ENCODE peak calls at places on chromosomes 12 and 14, in nine cellular contexts. One of them, this sample, is unnamed.
A peak's percentile ranks its signal among the peaks of the same experiment; 100 is the strongest.

GRCh38 chr12:90062799-90063198 is 354.2 kb upstream of the ATP2B1 start:
- DNase-seq in right lobe of liver: no peak
- DNase-seq in GM23338: peak; percentile 37
- DNase-seq in thoracic aorta: no peak
- DNase-seq in osteoblast: no peak
- DNase-seq in mesenchymal stem cell: no peak
- DNase-seq in CD4-positive, alpha-beta memory T cell: no peak
- DNase-seq in aorta: no peak
- DNase-seq in heart right ventricle: no peak
- DNase-seq in this sample: no peak

GRCh38 chr14:72177246-72177645 is 245.0 kb downstream of the RGS6 start:
- DNase-seq in right lobe of liver: no peak
- DNase-seq in GM23338: no peak
- DNase-seq in thoracic aorta: no peak
- DNase-seq in osteoblast: no peak
- DNase-seq in mesenchymal stem cell: no peak
- DNase-seq in CD4-positive, alpha-beta memory T cell: no peak
- DNase-seq in aorta: no peak
- DNase-seq in heart right ventricle: peak; percentile 61
- DNase-seq in this sample: no peak

GRCh38 chr12:1836241-1836803 is 16.0 kb downstream of the LRTM2 start:
- DNase-seq in right lobe of liver: no peak
- DNase-seq in GM23338: no peak
- DNase-seq in thoracic aorta: no peak
- DNase-seq in osteoblast: peak; percentile 63
- DNase-seq in mesenchymal stem cell: no peak
- DNase-seq in CD4-positive, alpha-beta memory T cell: no peak
- DNase-seq in aorta: peak; percentile 41
- DNase-seq in heart right ventricle: no peak
- DNase-seq in this sample: peak; percentile 0

GRCh38 chr14:36656769-36657408 is 4.8 kb upstream of the PAX9 start:
- DNase-seq in right lobe of liver: no peak
- DNase-seq in GM23338: peak; percentile 61
- DNase-seq in thoracic aorta: no peak
- DNase-seq in osteoblast: peak; percentile 73
- DNase-seq in mesenchymal stem cell: peak; percentile 16
- DNase-seq in CD4-positive, alpha-beta memory T cell: no peak
- DNase-seq in aorta: no peak
- DNase-seq in heart right ventricle: no peak
- DNase-seq in this sample: no peak

GRCh38 chr12:132754555-132754954 is 7.1 kb downstream of the ANKLE2 start:
- DNase-seq in right lobe of liver: no peak
- DNase-seq in GM23338: peak; percentile 29
- DNase-seq in thoracic aorta: no peak
- DNase-seq in osteoblast: no peak
- DNase-seq in mesenchymal stem cell: no peak
- DNase-seq in CD4-positive, alpha-beta memory T cell: no peak
- DNase-seq in aorta: peak; percentile 15
- DNase-seq in heart right ventricle: no peak
- DNase-seq in this sample: no peak

GRCh38 chr12:43692064-43692463 is 66.5 kb downstream of the PUS7L start:
- DNase-seq in right lobe of liver: no peak
- DNase-seq in GM23338: no peak
- DNase-seq in thoracic aorta: no peak
- DNase-seq in osteoblast: no peak
- DNase-seq in mesenchymal stem cell: peak; percentile 71
- DNase-seq in CD4-positive, alpha-beta memory T cell: no peak
- DNase-seq in aorta: no peak
- DNase-seq in heart right ventricle: no peak
- DNase-seq in this sample: no peak

GRCh38 chr12:88644946-88645702 is 64.9 kb upstream of the KITLG start:
- DNase-seq in right lobe of liver: no peak
- DNase-seq in GM23338: no peak
- DNase-seq in thoracic aorta: no peak
- DNase-seq in osteoblast: no peak
- DNase-seq in mesenchymal stem cell: no peak
- DNase-seq in CD4-positive, alpha-beta memory T cell: no peak
- DNase-seq in aorta: no peak
- DNase-seq in heart right ventricle: no peak
- DNase-seq in this sample: no peak

GRCh38 chr12:51496907-51497306 is 72.3 kb downstream of the SLC4A8 start:
- DNase-seq in right lobe of liver: no peak
- DNase-seq in GM23338: no peak
- DNase-seq in thoracic aorta: no peak
- DNase-seq in osteoblast: peak; percentile 22
- DNase-seq in mesenchymal stem cell: no peak
- DNase-seq in CD4-positive, alpha-beta memory T cell: no peak
- DNase-seq in aorta: no peak
- DNase-seq in heart right ventricle: no peak
- DNase-seq in this sample: no peak

GRCh38 chr12:115384391-115384790 is 700.4 kb upstream of the TBX3 start:
- DNase-seq in right lobe of liver: no peak
- DNase-seq in GM23338: no peak
- DNase-seq in thoracic aorta: no peak
- DNase-seq in osteoblast: no peak
- DNase-seq in mesenchymal stem cell: no peak
- DNase-seq in CD4-positive, alpha-beta memory T cell: no peak
- DNase-seq in aorta: no peak
- DNase-seq in heart right ventricle: no peak
- DNase-seq in this sample: no peak

GRCh38 chr12:115437061-115437567 is 753.1 kb upstream of the TBX3 start:
- DNase-seq in right lobe of liver: no peak
- DNase-seq in GM23338: peak; percentile 2
- DNase-seq in thoracic aorta: no peak
- DNase-seq in osteoblast: no peak
- DNase-seq in mesenchymal stem cell: no peak
- DNase-seq in CD4-positive, alpha-beta memory T cell: no peak
- DNase-seq in aorta: no peak
- DNase-seq in heart right ventricle: peak; percentile 79
- DNase-seq in this sample: no peak

GRCh38 chr14:105060751-105061427 is 4.3 kb downstream of the GPR132 start:
- DNase-seq in right lobe of liver: peak; percentile 47
- DNase-seq in GM23338: no peak
- DNase-seq in thoracic aorta: no peak
- DNase-seq in osteoblast: peak; percentile 83
- DNase-seq in mesenchymal stem cell: no peak
- DNase-seq in CD4-positive, alpha-beta memory T cell: peak; percentile 32
- DNase-seq in aorta: peak; percentile 77
- DNase-seq in heart right ventricle: peak; percentile 17
- DNase-seq in this sample: peak; percentile 77

GRCh38 chr14:57314690-57315089 is 45.9 kb downstream of the AP5M1 start:
- DNase-seq in right lobe of liver: no peak
- DNase-seq in GM23338: no peak
- DNase-seq in thoracic aorta: no peak
- DNase-seq in osteoblast: no peak
- DNase-seq in mesenchymal stem cell: no peak
- DNase-seq in CD4-positive, alpha-beta memory T cell: no peak
- DNase-seq in aorta: no peak
- DNase-seq in heart right ventricle: no peak
- DNase-seq in this sample: no peak

GRCh38 chr12:111687255-111687654 is 1.4 kb downstream of the ACAD10 start:
- DNase-seq in right lobe of liver: no peak
- DNase-seq in GM23338: peak; percentile 28
- DNase-seq in thoracic aorta: no peak
- DNase-seq in osteoblast: no peak
- DNase-seq in mesenchymal stem cell: no peak
- DNase-seq in CD4-positive, alpha-beta memory T cell: no peak
- DNase-seq in aorta: no peak
- DNase-seq in heart right ventricle: no peak
- DNase-seq in this sample: no peak

GRCh38 chr12:105083551-105084105 is 630 bp downstream of the ALDH1L2 start:
- DNase-seq in right lobe of liver: no peak
- DNase-seq in GM23338: peak; percentile 37
- DNase-seq in thoracic aorta: peak; percentile 24
- DNase-seq in osteoblast: peak; percentile 80
- DNase-seq in mesenchymal stem cell: peak; percentile 84
- DNase-seq in CD4-positive, alpha-beta memory T cell: no peak
- DNase-seq in aorta: peak; percentile 82
- DNase-seq in heart right ventricle: peak; percentile 32
- DNase-seq in this sample: peak; percentile 75

GRCh38 chr14:29548948-29549370 is 378.7 kb downstream of the PRKD1 start:
- DNase-seq in right lobe of liver: no peak
- DNase-seq in GM23338: peak; percentile 76
- DNase-seq in thoracic aorta: no peak
- DNase-seq in osteoblast: peak; percentile 36
- DNase-seq in mesenchymal stem cell: peak; percentile 77
- DNase-seq in CD4-positive, alpha-beta memory T cell: no peak
- DNase-seq in aorta: no peak
- DNase-seq in heart right ventricle: peak; percentile 15
- DNase-seq in this sample: no peak

GRCh38 chr12:107684990-107685359 is 624 bp upstream of the PWP1 start:
- DNase-seq in right lobe of liver: peak; percentile 64
- DNase-seq in GM23338: peak; percentile 81
- DNase-seq in thoracic aorta: no peak
- DNase-seq in osteoblast: no peak
- DNase-seq in mesenchymal stem cell: peak; percentile 31
- DNase-seq in CD4-positive, alpha-beta memory T cell: peak; percentile 11
- DNase-seq in aorta: no peak
- DNase-seq in heart right ventricle: no peak
- DNase-seq in this sample: no peak

GRCh38 chr14:94461526-94462218 is 9.1 kb upstream of the SERPINA11 start:
- DNase-seq in right lobe of liver: no peak
- DNase-seq in GM23338: no peak
- DNase-seq in thoracic aorta: no peak
- DNase-seq in osteoblast: no peak
- DNase-seq in mesenchymal stem cell: no peak
- DNase-seq in CD4-positive, alpha-beta memory T cell: no peak
- DNase-seq in aorta: no peak
- DNase-seq in heart right ventricle: no peak
- DNase-seq in this sample: no peak

GRCh38 chr12:130301577-130301976 is 36.1 kb upstream of the PIWIL1 start:
- DNase-seq in right lobe of liver: no peak
- DNase-seq in GM23338: no peak
- DNase-seq in thoracic aorta: no peak
- DNase-seq in osteoblast: no peak
- DNase-seq in mesenchymal stem cell: no peak
- DNase-seq in CD4-positive, alpha-beta memory T cell: no peak
- DNase-seq in aorta: no peak
- DNase-seq in heart right ventricle: no peak
- DNase-seq in this sample: no peak

GRCh38 chr14:61365667-61366194 is 44.4 kb downstream of the PRKCH start:
- DNase-seq in right lobe of liver: no peak
- DNase-seq in GM23338: no peak
- DNase-seq in thoracic aorta: no peak
- DNase-seq in osteoblast: no peak
- DNase-seq in mesenchymal stem cell: no peak
- DNase-seq in CD4-positive, alpha-beta memory T cell: no peak
- DNase-seq in aorta: no peak
- DNase-seq in heart right ventricle: no peak
- DNase-seq in this sample: no peak
- H3K27ac ChIP-seq in right lobe of liver: no peak overlapping the region
- H3K27ac ChIP-seq in GM23338: no peak overlapping the region
- H3K27ac ChIP-seq in thoracic aorta: no peak overlapping the region
- H3K27ac ChIP-seq in osteoblast: no peak overlapping the region
- H3K27ac ChIP-seq in mesenchymal stem cell: no peak overlapping the region
- H3K27ac ChIP-seq in CD4-positive, alpha-beta memory T cell: peak overlapping the region; percentile 3
- H3K27ac ChIP-seq in aorta: no peak overlapping the region
- H3K27ac ChIP-seq in heart right ventricle: no peak overlapping the region
- H3K27ac ChIP-seq in this sample: no peak overlapping the region

DNA sequence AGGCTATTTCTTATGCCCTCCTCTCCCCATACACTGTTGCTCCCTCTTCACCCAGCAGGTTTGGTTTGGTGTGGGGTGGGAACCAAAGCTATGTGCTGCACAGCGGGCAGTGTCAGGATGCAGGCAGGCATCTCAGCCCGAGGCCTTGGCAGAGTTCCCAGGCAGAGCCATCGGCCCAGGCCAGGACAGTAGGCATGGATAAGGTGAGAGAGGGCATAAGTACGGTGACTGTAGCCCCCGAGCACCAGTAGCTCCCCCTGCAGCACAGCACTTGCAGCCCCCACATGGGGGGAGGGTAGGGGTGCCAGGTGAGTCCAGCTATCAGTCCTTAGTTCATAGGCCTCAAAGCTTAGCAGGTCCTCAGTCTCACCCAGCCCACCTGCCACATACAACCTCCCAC is 7.2 kb downstream of the KLHL33 start:
- DNase-seq in right lobe of liver: no peak
- DNase-seq in GM23338: no peak
- DNase-seq in thoracic aorta: no peak
- DNase-seq in osteoblast: no peak
- DNase-seq in mesenchymal stem cell: no peak
- DNase-seq in CD4-positive, alpha-beta memory T cell: no peak
- DNase-seq in aorta: no peak
- DNase-seq in heart right ventricle: no peak
- DNase-seq in this sample: no peak
- H3K27ac ChIP-seq in right lobe of liver: no peak overlapping the region
- H3K27ac ChIP-seq in GM23338: no peak overlapping the region
- H3K27ac ChIP-seq in thoracic aorta: no peak overlapping the region
- H3K27ac ChIP-seq in osteoblast: no peak overlapping the region
- H3K27ac ChIP-seq in mesenchymal stem cell: no peak overlapping the region
- H3K27ac ChIP-seq in CD4-positive, alpha-beta memory T cell: no peak overlapping the region
- H3K27ac ChIP-seq in aorta: no peak overlapping the region
- H3K27ac ChIP-seq in heart right ventricle: no peak overlapping the region
- H3K27ac ChIP-seq in this sample: no peak overlapping the region

DNA sequence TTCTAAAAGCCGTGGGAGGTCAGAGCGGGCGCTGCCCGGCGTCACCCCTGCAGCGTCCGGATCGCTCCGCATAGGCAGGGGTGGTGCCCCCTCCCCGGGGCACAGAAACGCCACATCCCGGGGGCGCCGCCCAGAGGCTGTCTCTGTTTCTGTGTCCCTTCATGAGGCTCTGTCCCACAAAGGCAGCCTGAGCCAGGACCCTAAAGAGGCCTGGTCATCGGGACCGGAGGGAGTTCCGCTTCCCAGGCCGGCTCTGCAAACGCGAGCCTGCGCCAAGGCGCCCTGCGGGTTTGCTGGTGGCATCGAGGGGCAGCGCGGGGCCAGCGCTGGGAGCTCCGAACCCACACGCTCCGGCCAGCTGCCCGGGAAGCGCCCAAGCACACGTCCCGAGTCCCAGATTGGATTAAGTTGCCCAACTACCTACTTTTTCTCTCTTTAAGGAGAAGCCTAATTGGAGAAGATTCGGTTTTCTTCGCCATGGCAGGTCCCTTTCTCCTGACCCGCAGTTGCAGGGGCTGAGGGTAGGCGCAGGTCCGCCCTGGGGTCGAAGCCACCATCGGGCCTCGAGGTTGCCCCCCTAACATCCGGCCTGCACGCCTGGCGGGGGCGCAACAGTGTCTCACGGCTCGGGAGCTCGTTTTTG is 421.7 kb downstream of the VRK1 start:
- DNase-seq in right lobe of liver: no peak
- DNase-seq in GM23338: peak; percentile 77
- DNase-seq in thoracic aorta: no peak
- DNase-seq in osteoblast: peak; percentile 71
- DNase-seq in mesenchymal stem cell: no peak
- DNase-seq in CD4-positive, alpha-beta memory T cell: peak; percentile 8
- DNase-seq in aorta: no peak
- DNase-seq in heart right ventricle: no peak
- DNase-seq in this sample: no peak
- H3K27ac ChIP-seq in right lobe of liver: no peak overlapping the region
- H3K27ac ChIP-seq in GM23338: peak overlapping the region; percentile 57
- H3K27ac ChIP-seq in thoracic aorta: no peak overlapping the region
- H3K27ac ChIP-seq in osteoblast: no peak overlapping the region
- H3K27ac ChIP-seq in mesenchymal stem cell: no peak overlapping the region
- H3K27ac ChIP-seq in CD4-positive, alpha-beta memory T cell: no peak overlapping the region
- H3K27ac ChIP-seq in aorta: no peak overlapping the region
- H3K27ac ChIP-seq in heart right ventricle: no peak overlapping the region
- H3K27ac ChIP-seq in this sample: no peak overlapping the region

GRCh38 chr12:46963977-46964376 is 115.4 kb upstream of the PCED1B start:
- DNase-seq in right lobe of liver: peak; percentile 54
- DNase-seq in GM23338: no peak
- DNase-seq in thoracic aorta: no peak
- DNase-seq in osteoblast: peak; percentile 18
- DNase-seq in mesenchymal stem cell: no peak
- DNase-seq in CD4-positive, alpha-beta memory T cell: no peak
- DNase-seq in aorta: no peak
- DNase-seq in heart right ventricle: peak; percentile 29
- DNase-seq in this sample: no peak
- H3K27ac ChIP-seq in right lobe of liver: no peak overlapping the region
- H3K27ac ChIP-seq in GM23338: no peak overlapping the region
- H3K27ac ChIP-seq in thoracic aorta: peak overlapping the region; percentile 68
- H3K27ac ChIP-seq in osteoblast: peak overlapping the region; percentile 52
- H3K27ac ChIP-seq in mesenchymal stem cell: peak overlapping the region; percentile 52
- H3K27ac ChIP-seq in CD4-positive, alpha-beta memory T cell: no peak overlapping the region
- H3K27ac ChIP-seq in aorta: peak overlapping the region; percentile 36
- H3K27ac ChIP-seq in heart right ventricle: peak overlapping the region; percentile 66
- H3K27ac ChIP-seq in this sample: peak overlapping the region; percentile 91

This sample was measured in right cardiac atrium.